ENCODE peak calls at places on chromosomes 12 and 14, in five cellular contexts. I is IMR-90, O is mesendoderm, Q is H1, K is neuronal stem cell. S is an unnamed sample.
A peak's percentile ranks its signal among the peaks of the same experiment; 100 is the strongest.

GRCh38 chr12:26198742-26199141 is 3.4 kb downstream of the SSPN start:
- DNase-seq in I (peak; percentile 63), O (no peak), Q (no peak), K (no peak), S (peak; percentile 58)

GRCh38 chr12:6563448-6564050 is 4.5 kb downstream of the NOP2 start:
- DNase-seq in I (peak; percentile 40), O (peak; percentile 73), Q (peak; percentile 89), K (peak; percentile 56), S (peak; percentile 71)

GRCh38 chr14:73231874-73232851 is 5.1 kb upstream of the PAPLN start:
- DNase-seq in I (no peak), O (peak; percentile 81), Q (peak; percentile 81), K (no peak), S (peak; percentile 44)

GRCh38 chr12:114018669-114019068 is 52.5 kb upstream of the RBM19 start:
- DNase-seq in I (peak; percentile 21), O (no peak), Q (no peak), K (no peak), S (no peak)

GRCh38 chr12:19206493-19207077 is 77.1 kb downstream of the PLEKHA5 start:
- DNase-seq in I (no peak), O (no peak), Q (no peak), K (no peak), S (no peak)

GRCh38 chr14:24681056-24681455 is 47.1 kb upstream of the GZMB start:
- DNase-seq in I (no peak), O (no peak), Q (no peak), K (no peak), S (no peak)

GRCh38 chr14:65204056-65204455 is 101.7 kb upstream of the MAX start:
- DNase-seq in I (no peak), O (no peak), Q (no peak), K (no peak), S (no peak)

GRCh38 chr12:66144796-66145754 is 14.5 kb upstream of the LLPH start:
- DNase-seq in I (peak; percentile 75), O (peak; percentile 71), Q (no peak), K (peak; percentile 27), S (peak; percentile 63)

GRCh38 chr12:19972325-19973288 is 395.7 kb upstream of the PDE3A start:
- DNase-seq in I (peak; percentile 13), O (peak; percentile 29), Q (no peak), K (no peak), S (peak; percentile 66)

GRCh38 chr12:50842637-50843493 is at the start of gene TMPRSS12:
- DNase-seq in I (no peak), O (peak; percentile 79), Q (peak; percentile 74), K (no peak), S (no peak)

GRCh38 chr12:52802442-52802841 is 6.5 kb upstream of the KRT3 start:
- DNase-seq in I (no peak), O (no peak), Q (no peak), K (no peak), S (no peak)

GRCh38 chr12:89636054-89636775 is 72.4 kb downstream of the ATP2B1 start:
- DNase-seq in I (peak; percentile 79), O (no peak), Q (no peak), K (no peak), S (peak; percentile 73)

GRCh38 chr14:89060191-89060590 is 235.7 kb downstream of the TTC8 start:
- DNase-seq in I (peak; percentile 3), O (no peak), Q (no peak), K (no peak), S (no peak)

GRCh38 chr12:72028966-72029365 is 90.3 kb downstream of the TPH2 start:
- DNase-seq in I (no peak), O (no peak), Q (no peak), K (no peak), S (no peak)

GRCh38 chr14:102363182-102363952 is 626 bp downstream of the TECPR2 start:
- DNase-seq in I (peak; percentile 50), O (peak; percentile 31), Q (no peak), K (peak; percentile 2), S (peak; percentile 56)
- H3K18ac ChIP-seq in I (peak overlapping the region; percentile 6), O (peak overlapping the region; percentile 65), Q (peak overlapping the region; percentile 76), K (peak overlapping the region; percentile 92), S (peak overlapping the region; percentile 72)

GRCh38 chr12:53974084-53975018 is at the start of gene HOTAIR:
- DNase-seq in I (no peak), O (no peak), Q (no peak), K (no peak), S (no peak)
- H3K4me3 ChIP-seq in I (no peak within 1 kb of the TSS), O (no peak within 1 kb of the TSS), Q (no peak within 1 kb of the TSS), K (no peak within 1 kb of the TSS), S (peak within 1 kb of the TSS; percentile 53)

GRCh38 chr14:67483599-67484270 is 4.8 kb downstream of the TMEM229B start:
- DNase-seq in I (no peak), O (no peak), Q (no peak), K (no peak), S (no peak)
- H3K18ac ChIP-seq in I (no peak overlapping the region), O (no peak overlapping the region), Q (no peak overlapping the region), K (peak overlapping the region; percentile 51), S (no peak overlapping the region)

DNA sequence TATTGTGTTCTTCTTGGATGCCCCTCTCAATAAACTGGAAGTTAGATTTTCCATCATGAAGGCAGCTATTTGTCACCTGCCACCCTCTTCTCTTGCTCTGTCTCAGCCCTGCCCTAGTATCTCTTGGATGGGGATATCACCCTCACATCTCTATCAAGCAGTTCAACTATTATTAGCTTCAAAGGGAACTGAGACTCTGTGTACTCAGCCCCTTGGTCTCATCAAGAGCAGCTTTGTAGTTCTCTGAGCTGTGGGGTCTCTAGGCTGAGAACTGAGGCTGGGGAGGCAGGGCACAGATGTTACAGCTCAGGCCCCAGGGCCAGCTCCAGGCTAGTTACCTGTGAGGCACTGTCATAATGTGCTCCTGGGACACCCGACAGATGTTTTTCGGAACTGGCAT is 130.3 kb downstream of the DAD1 start:
- DNase-seq in I (no peak), O (no peak), Q (no peak), K (no peak), S (no peak)
- H3K4me3 ChIP-seq in I (no peak overlapping the region), O (no peak overlapping the region), Q (no peak overlapping the region), K (no peak overlapping the region), S (no peak overlapping the region)

DNA sequence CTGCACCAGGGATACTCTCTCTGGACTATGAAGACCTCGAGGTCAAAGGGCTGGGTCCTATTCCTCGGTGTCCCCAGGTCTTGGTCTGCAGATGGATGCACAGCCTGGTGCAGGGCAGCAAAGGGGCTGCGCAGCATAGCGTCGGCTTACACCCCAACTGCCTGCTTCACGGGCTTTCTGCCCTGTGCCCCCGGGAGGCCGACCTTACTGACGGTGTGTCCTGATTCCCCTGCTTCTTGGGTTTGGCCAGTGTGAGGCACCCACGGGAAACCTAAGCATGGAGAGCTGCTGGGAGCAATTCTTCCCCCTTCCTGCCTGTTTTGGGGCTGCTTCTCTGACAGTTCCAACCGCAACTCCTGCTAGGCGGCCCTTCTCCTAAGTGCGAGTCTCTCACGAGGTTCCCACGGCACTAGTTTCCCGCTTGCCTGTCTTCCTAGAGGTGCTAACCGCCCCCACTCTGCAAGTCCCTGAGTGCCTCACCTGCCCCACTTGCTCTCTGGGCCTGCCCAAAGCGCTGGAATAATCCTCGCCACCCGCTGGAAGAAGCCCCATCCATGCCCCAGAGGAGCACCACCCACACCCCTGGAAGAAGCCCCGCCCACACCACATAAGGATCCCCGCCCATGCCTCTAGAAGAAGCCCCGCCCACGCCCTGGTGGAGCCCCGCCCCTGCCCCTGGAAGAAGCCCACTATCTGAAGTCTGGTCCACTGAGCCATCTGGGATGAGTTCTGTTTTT is 54.0 kb downstream of the PRIMA1 start:
- DNase-seq in I (no peak), O (peak; percentile 38), Q (peak; percentile 85), K (no peak), S (no peak)
- H3K18ac ChIP-seq in I (no peak overlapping the region), O (no peak overlapping the region), Q (no peak overlapping the region), K (peak overlapping the region; percentile 61), S (no peak overlapping the region)

GRCh38 chr14:70999117-70999516 is 91.9 kb downstream of the PCNX1 start:
- DNase-seq in I (no peak), O (no peak), Q (no peak), K (no peak), S (no peak)
- H3K4me3 ChIP-seq in I (no peak overlapping the region), O (no peak overlapping the region), Q (no peak overlapping the region), K (no peak overlapping the region), S (no peak overlapping the region)

GRCh38 chr14:75277000-75277795 is 1.4 kb upstream of the FOS start:
- DNase-seq in I (peak; percentile 89), O (peak; percentile 95), Q (peak; percentile 83), K (peak; percentile 81), S (peak; percentile 98)
- H3K18ac ChIP-seq in I (no peak overlapping the region), O (peak overlapping the region; percentile 28), Q (no peak overlapping the region), K (peak overlapping the region; percentile 97), S (peak overlapping the region; percentile 95)

GRCh38 chr12:118017926-118018325 is 1.4 kb downstream of the RFC5 start:
- DNase-seq in I (no peak), O (no peak), Q (no peak), K (no peak), S (no peak)
- H3K4me3 ChIP-seq in I (no peak overlapping the region), O (no peak overlapping the region), Q (no peak overlapping the region), K (peak overlapping the region; percentile 84), S (peak overlapping the region; percentile 92)